ENCODE peak calls at places on chromosomes 6 and 20, in five cellular contexts. D is kidney glomerular epithelial cell; F is body of pancreas; Q is activated CD8-positive, alpha-beta memory T cell treated with anti-CD3 and anti-CD28 coated beads, Interleukin-2, amount 50 U/mL, for 48 hours; L is stomach. N is an unnamed sample.

GRCh38 chr6:168133186-168133585 is 54.2 kb upstream of the FRMD1 start:
- DNase-seq in D (no peak), F (no peak), Q (no peak), L (no peak), N (no peak)

GRCh38 chr6:103215835-103216234 is 1643.9 kb downstream of the HACE1 start:
- DNase-seq in D (no peak), F (no peak), Q (no peak), L (no peak), N (no peak)

GRCh38 chr20:19699132-19699971 is 58.7 kb upstream of the RIN2 start:
- DNase-seq in D (peak), F (no peak), Q (no peak), L (no peak), N (no peak)

GRCh38 chr20:22862645-22863230 is 172.4 kb upstream of the SSTR4 start:
- DNase-seq in D (no peak), F (no peak), Q (no peak), L (no peak), N (no peak)

GRCh38 chr6:45650527-45651135 is 272.9 kb upstream of the SUPT3H start:
- DNase-seq in D (peak), F (no peak), Q (no peak), L (no peak), N (no peak)

GRCh38 chr6:3310051-3310448 is 51.3 kb downstream of the PSMG4 start:
- DNase-seq in D (no peak), F (no peak), Q (peak), L (no peak), N (no peak)

GRCh38 chr6:136225496-136225895 is 24.6 kb downstream of the MTFR2 start:
- DNase-seq in D (no peak), F (no peak), Q (no peak), L (no peak), N (no peak)

GRCh38 chr20:9503530-9504251 is 10.7 kb upstream of the LAMP5 start:
- DNase-seq in D (peak), F (no peak), Q (no peak), L (no peak), N (no peak)

GRCh38 chr20:25040438-25040831 is 17.5 kb downstream of the ACSS1 start:
- DNase-seq in D (no peak), F (peak), Q (no peak), L (peak), N (no peak)

GRCh38 chr6:37365791-37366190 is 12.0 kb downstream of the RNF8 start:
- DNase-seq in D (no peak), F (no peak), Q (no peak), L (no peak), N (no peak)

GRCh38 chr6:131894735-131895424 is 56.3 kb downstream of the CCN2 start:
- DNase-seq in D (peak), F (peak), Q (no peak), L (no peak), N (peak)

GRCh38 chr6:1613631-1614447 is 4.1 kb downstream of the FOXC1 start:
- DNase-seq in D (no peak), F (peak), Q (no peak), L (no peak), N (no peak)

GRCh38 chr20:50380697-50381040 is 129.5 kb upstream of the PTPN1 start:
- DNase-seq in D (peak), F (peak), Q (no peak), L (peak), N (peak)

GRCh38 chr6:138162104-138162946 is 586 bp downstream of the ARFGEF3 start:
- DNase-seq in D (peak), F (peak), Q (peak), L (peak), N (no peak)

GRCh38 chr20:53580376-53581111 is 13.1 kb downstream of the ZNF217 start:
- DNase-seq in D (no peak), F (no peak), Q (peak), L (peak), N (no peak)

GRCh38 chr6:16657768-16658167 is 103.5 kb downstream of the ATXN1 start:
- DNase-seq in D (no peak), F (no peak), Q (no peak), L (no peak), N (no peak)

GRCh38 chr20:50655325-50655880 is 35.9 kb downstream of the RIPOR3 start:
- DNase-seq in D (no peak), F (peak), Q (no peak), L (no peak), N (peak)

GRCh38 chr6:29884261-29884660 is 56.6 kb downstream of the HLA-G start:
- DNase-seq in D (no peak), F (no peak), Q (no peak), L (no peak), N (no peak)

GRCh38 chr6:117496383-117496990 is 14.0 kb downstream of the DCBLD1 start:
- DNase-seq in D (peak), F (no peak), Q (no peak), L (no peak), N (no peak)

GRCh38 chr20:57071283-57071701 is 195.1 kb downstream of the BMP7 start:
- DNase-seq in D (no peak), F (no peak), Q (no peak), L (no peak), N (no peak)

GRCh38 chr6:7910654-7911344 is at the start of gene TXNDC5:
- DNase-seq in D (peak), F (peak), Q (peak), L (peak), N (peak)

GRCh38 chr20:50278684-50279531 is 88.3 kb downstream of the CEBPB start:
- DNase-seq in D (no peak), F (peak), Q (no peak), L (peak), N (peak)

GRCh38 chr6:56690519-56691200 is 48.0 kb upstream of the DST start:
- DNase-seq in D (peak), F (no peak), Q (no peak), L (no peak), N (no peak)

GRCh38 chr6:37965964-37966676 is 146.6 kb downstream of the ZFAND3 start:
- DNase-seq in D (peak), F (no peak), Q (no peak), L (no peak), N (no peak)

N was measured in left colon.